ENCODE peak calls at places on chromosomes 11 and 22, in eight cellular contexts. G is ovary; H is stimulated activated CD4-positive, alpha-beta T cell treated with anti-CD3 and anti-CD28 coated beads, Interleukin-1b, Interleukin-23, amount 100 ng/mL, for 24 hours; I is substantia nigra; D is Kasumi-1; C is NCI-H2107; O is MG63; E is ELR. W is an unnamed sample.

GRCh38 chr11:65917077-65917433 is 1.8 kb downstream of the C11orf68 start:
- DNase-seq in C (no peak), G (no peak), I (no peak), O (no peak), H (no peak), D (no peak), E (peak; percentile 36), W (no peak)

GRCh38 chr11:75840560-75840959 is 25.6 kb downstream of the UVRAG start:
- DNase-seq in H (no peak), O (no peak), E (no peak), I (no peak), C (no peak), D (no peak), G (no peak), W (peak; percentile 81)

GRCh38 chr11:613369-613968 is 2.3 kb downstream of the IRF7 start:
- DNase-seq in C (no peak), G (peak; percentile 36), H (peak; percentile 82), D (peak; percentile 37), E (peak; percentile 70), O (peak; percentile 70), I (no peak), W (peak; percentile 60)

GRCh38 chr11:36868380-36868779 is 270.3 kb upstream of the RAG2 start:
- DNase-seq in C (no peak), E (no peak), I (no peak), O (no peak), D (no peak), G (no peak), H (no peak), W (no peak)

GRCh38 chr11:60880635-60881282 is 13.4 kb downstream of the ZP1 start:
- DNase-seq in O (no peak), D (no peak), H (no peak), I (no peak), E (no peak), C (no peak), G (no peak), W (no peak)

GRCh38 chr22:36180038-36180880 is 19.7 kb upstream of the APOL3 start:
- DNase-seq in C (no peak), D (peak; percentile 48), I (peak; percentile 62), G (peak; percentile 88), E (peak; percentile 70), O (peak; percentile 59), H (peak; percentile 85), W (peak; percentile 53)

GRCh38 chr11:62789576-62789975 is 2.2 kb downstream of the TMEM223 start:
- DNase-seq in E (no peak), H (no peak), O (no peak), G (no peak), I (no peak), C (no peak), D (no peak), W (no peak)

GRCh38 chr11:76850815-76851214 is 9.9 kb upstream of the ACER3 start:
- DNase-seq in G (no peak), C (no peak), H (no peak), O (peak; percentile 81), I (no peak), D (no peak), E (no peak), W (no peak)

GRCh38 chr11:124812876-124813275 is 12.7 kb upstream of the MSANTD2 start:
- DNase-seq in H (no peak), E (peak; percentile 33), G (no peak), C (peak; percentile 17), D (no peak), I (no peak), O (no peak), W (no peak)

GRCh38 chr11:121651267-121651625 is 198.5 kb upstream of the SORL1-AS1 start:
- DNase-seq in H (no peak), E (no peak), G (no peak), D (no peak), I (no peak), O (no peak), C (no peak), W (no peak)

GRCh38 chr11:63764712-63765631 is 3.6 kb downstream of the ZFTA start:
- DNase-seq in I (no peak), O (no peak), C (no peak), H (no peak), G (peak; percentile 70), D (no peak), E (no peak), W (no peak)

GRCh38 chr11:104573431-104573830 is 324.8 kb downstream of the CASP12 start:
- DNase-seq in C (no peak), H (no peak), G (no peak), O (no peak), E (peak; percentile 70), D (no peak), I (no peak), W (no peak)

GRCh38 chr11:76424379-76424778 is 20.4 kb upstream of the EMSY start:
- DNase-seq in C (no peak), G (no peak), O (no peak), E (no peak), I (no peak), H (no peak), D (no peak), W (no peak)

GRCh38 chr22:28316014-28316413 is 363.6 kb downstream of the TTC28 start:
- DNase-seq in D (no peak), I (no peak), C (no peak), H (no peak), G (no peak), E (no peak), O (no peak), W (no peak)

GRCh38 chr11:2207212-2207611 is 35.6 kb upstream of the TH start:
- DNase-seq in I (no peak), C (no peak), O (no peak), E (no peak), H (no peak), D (no peak), G (peak; percentile 4), W (no peak)

GRCh38 chr11:70073881-70074371 is 4.2 kb upstream of the ANO1 start:
- DNase-seq in E (peak; percentile 37), H (no peak), I (no peak), D (no peak), C (no peak), G (no peak), O (peak; percentile 56), W (no peak)

GRCh38 chr22:36355362-36355761 is 32.4 kb downstream of the MYH9 start:
- DNase-seq in D (no peak), E (no peak), O (no peak), C (no peak), H (no peak), I (no peak), G (no peak), W (no peak)

GRCh38 chr11:61996933-61997332 is 29.5 kb upstream of the FTH1 start:
- DNase-seq in E (no peak), D (no peak), O (no peak), H (no peak), I (peak; percentile 66), G (no peak), C (no peak), W (no peak)

GRCh38 chr11:130061017-130061416 is 8.7 kb upstream of the APLP2 start:
- DNase-seq in D (no peak), O (no peak), C (no peak), I (no peak), G (no peak), H (no peak), E (no peak), W (no peak)

GRCh38 chr11:71998649-71999310 is at the start of gene IL18BP:
- DNase-seq in D (peak; percentile 79), I (peak; percentile 44), H (no peak), C (no peak), G (no peak), E (no peak), O (no peak), W (no peak)

GRCh38 chr11:78022397-78023396 is at the start of gene KCTD14:
- DNase-seq in C (no peak), E (peak; percentile 54), H (no peak), G (no peak), O (peak; percentile 67), I (no peak), D (no peak), W (no peak)

GRCh38 chr22:20324139-20324516 is 4.3 kb upstream of the DGCR6L start:
- DNase-seq in O (no peak), G (no peak), I (no peak), C (no peak), D (no peak), E (peak; percentile 64), H (no peak), W (no peak)

W was measured in NCI-H1048.